ENCODE peak calls at places on chromosomes 7 and 10, in ten cellular contexts. M is cardiac muscle cell; T is neural progenitor cell; G is HFF-Myc; F is right cardiac atrium; X is activated CD4-positive, alpha-beta T cell treated with anti-CD3 and anti-CD28 coated beads, Interleukin-2, amount 10 ng/mL, durations not matched to agents 24 days and 14 days; D is stimulated activated CD8-positive, alpha-beta memory T cell treated with anti-CD3 and anti-CD28 coated beads, Interleukin-12 subunit alpha, Interleukin-12 subunit beta, amount 100 ng/mL, for 1 hour; W is GM10248; O is kidney tubule cell; K is anterior cingulate cortex. H is an unnamed sample.

GRCh38 chr7:6165075-6165474 is 107.3 kb downstream of the CYTH3 start:
- DNase-seq in T (no peak), W (no peak), X (no peak), K (no peak), F (no peak), O (no peak), M (no peak), G (no peak), D (no peak), H (no peak)

GRCh38 chr10:94324609-94325233 is 38.0 kb downstream of the NOC3L start:
- DNase-seq in M (no peak), O (no peak), W (no peak), K (no peak), X (no peak), G (no peak), T (no peak), D (no peak), F (no peak), H (no peak)

GRCh38 chr10:128530301-128530700 is 404.1 kb upstream of the MKI67 start:
- DNase-seq in D (no peak), K (no peak), X (no peak), G (no peak), F (no peak), T (no peak), W (no peak), O (peak; percentile 8), M (peak; percentile 18), H (no peak)

GRCh38 chr10:104546756-104547155 is 94.3 kb upstream of the SORCS3 start:
- DNase-seq in F (no peak), W (no peak), D (no peak), K (no peak), T (peak; percentile 16), M (no peak), O (no peak), G (no peak), X (no peak), H (no peak)

GRCh38 chr10:34125702-34126101 is 689.4 kb downstream of the PARD3 start:
- DNase-seq in O (no peak), F (no peak), D (no peak), W (no peak), T (no peak), X (no peak), K (no peak), M (no peak), G (no peak), H (no peak)

GRCh38 chr7:69677905-69678793 is 79.9 kb downstream of the AUTS2 start:
- DNase-seq in O (no peak), G (no peak), T (no peak), F (no peak), M (no peak), X (no peak), K (no peak), W (no peak), D (no peak), H (no peak)

GRCh38 chr10:34504534-34504933 is 310.6 kb downstream of the PARD3 start:
- DNase-seq in W (no peak), O (peak; percentile 82), T (no peak), M (peak; percentile 54), G (no peak), X (no peak), D (no peak), K (no peak), F (no peak), H (no peak)

GRCh38 chr7:88545663-88546062 is 213.8 kb upstream of the ZNF804B start:
- DNase-seq in T (no peak), M (no peak), F (no peak), D (no peak), W (no peak), O (no peak), X (no peak), G (no peak), K (no peak), H (no peak)

GRCh38 chr7:6258440-6259182 is 13.8 kb downstream of the CYTH3 start:
- DNase-seq in G (peak; percentile 87), K (no peak), O (no peak), F (no peak), X (no peak), W (no peak), D (no peak), T (no peak), M (peak; percentile 93), H (no peak)

GRCh38 chr10:47349941-47350371 is 1.8 kb downstream of the RBP3 start:
- DNase-seq in K (no peak), M (no peak), G (no peak), O (no peak), D (no peak), W (no peak), T (no peak), F (no peak), X (no peak), H (no peak)

GRCh38 chr10:6014241-6014761 is 37.0 kb upstream of the IL15RA start:
- DNase-seq in D (peak; percentile 42), T (peak; percentile 54), K (peak; percentile 9), X (peak; percentile 89), O (peak; percentile 51), F (peak; percentile 38), G (peak; percentile 27), M (peak; percentile 73), W (peak; percentile 75), H (no peak)

GRCh38 chr10:29946953-29947700 is 112.3 kb downstream of the JCAD start:
- DNase-seq in K (no peak), G (peak; percentile 42), X (no peak), D (no peak), F (peak; percentile 52), M (peak; percentile 91), O (peak; percentile 95), T (peak; percentile 27), W (no peak), H (no peak)

GRCh38 chr7:34091330-34091917 is 186.1 kb downstream of the BMPER start:
- DNase-seq in F (no peak), W (no peak), O (peak; percentile 53), T (peak; percentile 63), G (no peak), M (peak; percentile 78), X (peak; percentile 58), K (no peak), D (no peak), H (peak; percentile 69)

GRCh38 chr10:28087675-28088351 is 88.9 kb upstream of the ODAD2 start:
- DNase-seq in M (peak; percentile 85), G (peak; percentile 59), O (peak; percentile 53), D (no peak), T (no peak), W (no peak), F (no peak), X (peak; percentile 28), K (no peak), H (no peak)

GRCh38 chr10:15485684-15486316 is 114.7 kb upstream of the FAM171A1 start:
- DNase-seq in X (no peak), O (no peak), G (no peak), D (no peak), M (peak; percentile 94), T (no peak), F (peak; percentile 61), K (no peak), W (no peak), H (no peak)

GRCh38 chr10:28996947-28997551 is 291.8 kb upstream of the LYZL1 start:
- DNase-seq in G (no peak), M (no peak), F (no peak), O (peak; percentile 38), K (no peak), W (no peak), D (no peak), T (no peak), X (no peak), H (no peak)

GRCh38 chr7:139784643-139785042 is 6.8 kb upstream of the HIPK2 start:
- DNase-seq in K (no peak), D (no peak), F (no peak), M (no peak), T (no peak), W (no peak), X (no peak), G (no peak), O (no peak), H (no peak)

GRCh38 chr10:118840071-118840775 is 85.5 kb upstream of the CACUL1 start:
- DNase-seq in K (no peak), T (no peak), X (peak; percentile 73), M (peak; percentile 16), F (no peak), W (no peak), G (no peak), D (no peak), O (peak; percentile 74), H (no peak)

GRCh38 chr10:75654171-75654772 is 222.8 kb downstream of the LRMDA start:
- DNase-seq in F (no peak), W (no peak), T (no peak), O (no peak), X (no peak), M (no peak), D (no peak), K (no peak), G (no peak), H (no peak)

GRCh38 chr7:66837007-66837406 is 84.0 kb upstream of the TMEM248 start:
- DNase-seq in O (peak; percentile 49), K (no peak), X (peak; percentile 74), D (no peak), G (peak; percentile 43), W (no peak), F (no peak), T (peak; percentile 76), M (peak; percentile 22), H (no peak)

GRCh38 chr7:142535123-142535779 is 214.0 kb upstream of the PRSS1 start:
- DNase-seq in W (peak; percentile 62), X (peak; percentile 91), M (peak; percentile 88), D (peak; percentile 54), K (peak; percentile 20), G (peak; percentile 94), O (peak; percentile 79), F (peak; percentile 40), T (peak; percentile 89), H (peak; percentile 59)

GRCh38 chr10:103238506-103239252 is 7.0 kb upstream of the RPEL1 start:
- DNase-seq in K (no peak), F (peak; percentile 15), D (no peak), M (peak; percentile 83), O (peak; percentile 76), W (no peak), T (peak; percentile 58), G (no peak), X (no peak), H (peak; percentile 69)

GRCh38 chr7:101093907-101094306 is 8.6 kb downstream of the TRIM56 start:
- DNase-seq in D (no peak), O (peak; percentile 63), M (peak; percentile 69), T (no peak), G (no peak), W (no peak), F (no peak), K (no peak), X (no peak), H (no peak)

GRCh38 chr10:84333864-84334451 is 5.6 kb downstream of the CCSER2 start:
- DNase-seq in M (peak; percentile 14), X (peak; percentile 88), T (no peak), O (peak; percentile 62), D (peak; percentile 55), G (no peak), F (no peak), W (peak; percentile 32), K (no peak), H (no peak)